ENCODE peak calls at places on chromosomes 7 and 10, in six cellular contexts. One of them, this sample, is unnamed.

GRCh38 chr7:41045556-41046123 is 657.2 kb downstream of the INHBA start:
- DNase-seq in NCI-H2081 treated with DMSO at 0.1 percent for 48 hours: no peak
- DNase-seq in cardiac fibroblast: no peak
- DNase-seq in Peyer's patch: no peak
- DNase-seq in lower lobe of right lung: peak
- DNase-seq in NCI-H82: no peak
- DNase-seq in this sample: no peak

GRCh38 chr10:86753638-86754434 is 2.6 kb upstream of the BMPR1A start:
- DNase-seq in NCI-H2081 treated with DMSO at 0.1 percent for 48 hours: no peak
- DNase-seq in cardiac fibroblast: no peak
- DNase-seq in Peyer's patch: no peak
- DNase-seq in lower lobe of right lung: peak
- DNase-seq in NCI-H82: no peak
- DNase-seq in this sample: no peak

GRCh38 chr10:121514141-121514865 is 83.9 kb downstream of the FGFR2 start:
- DNase-seq in NCI-H2081 treated with DMSO at 0.1 percent for 48 hours: no peak
- DNase-seq in cardiac fibroblast: no peak
- DNase-seq in Peyer's patch: no peak
- DNase-seq in lower lobe of right lung: no peak
- DNase-seq in NCI-H82: no peak
- DNase-seq in this sample: no peak

GRCh38 chr7:43700059-43700501 is 29.2 kb downstream of the COA1 start:
- DNase-seq in NCI-H2081 treated with DMSO at 0.1 percent for 48 hours: no peak
- DNase-seq in cardiac fibroblast: peak
- DNase-seq in Peyer's patch: no peak
- DNase-seq in lower lobe of right lung: no peak
- DNase-seq in NCI-H82: peak
- DNase-seq in this sample: peak

GRCh38 chr10:17430647-17431355 is 23.6 kb downstream of the ST8SIA6 start:
- DNase-seq in NCI-H2081 treated with DMSO at 0.1 percent for 48 hours: peak
- DNase-seq in cardiac fibroblast: peak
- DNase-seq in Peyer's patch: peak
- DNase-seq in lower lobe of right lung: peak
- DNase-seq in NCI-H82: peak
- DNase-seq in this sample: peak

GRCh38 chr7:138982204-138982623 is 1.0 kb upstream of the KIAA1549 start:
- DNase-seq in NCI-H2081 treated with DMSO at 0.1 percent for 48 hours: no peak
- DNase-seq in cardiac fibroblast: peak
- DNase-seq in Peyer's patch: no peak
- DNase-seq in lower lobe of right lung: no peak
- DNase-seq in NCI-H82: no peak
- DNase-seq in this sample: peak

GRCh38 chr7:27822245-27822644 is 82.3 kb downstream of the TAX1BP1 start:
- DNase-seq in NCI-H2081 treated with DMSO at 0.1 percent for 48 hours: no peak
- DNase-seq in cardiac fibroblast: no peak
- DNase-seq in Peyer's patch: no peak
- DNase-seq in lower lobe of right lung: no peak
- DNase-seq in NCI-H82: no peak
- DNase-seq in this sample: no peak

GRCh38 chr10:22268503-22268902 is 47.7 kb upstream of the COMMD3 start:
- DNase-seq in NCI-H2081 treated with DMSO at 0.1 percent for 48 hours: no peak
- DNase-seq in cardiac fibroblast: no peak
- DNase-seq in Peyer's patch: no peak
- DNase-seq in lower lobe of right lung: no peak
- DNase-seq in NCI-H82: no peak
- DNase-seq in this sample: no peak

GRCh38 chr10:52215745-52216361 is 98.2 kb upstream of the DKK1 start:
- DNase-seq in NCI-H2081 treated with DMSO at 0.1 percent for 48 hours: peak
- DNase-seq in cardiac fibroblast: peak
- DNase-seq in Peyer's patch: peak
- DNase-seq in lower lobe of right lung: no peak
- DNase-seq in NCI-H82: peak
- DNase-seq in this sample: peak

GRCh38 chr7:107394301-107394700 is 75.6 kb upstream of the GPR22 start:
- DNase-seq in NCI-H2081 treated with DMSO at 0.1 percent for 48 hours: no peak
- DNase-seq in cardiac fibroblast: peak
- DNase-seq in Peyer's patch: no peak
- DNase-seq in lower lobe of right lung: no peak
- DNase-seq in NCI-H82: no peak
- DNase-seq in this sample: peak

GRCh38 chr10:18290651-18291313 is 150.6 kb downstream of the CACNB2 start:
- DNase-seq in NCI-H2081 treated with DMSO at 0.1 percent for 48 hours: peak
- DNase-seq in cardiac fibroblast: no peak
- DNase-seq in Peyer's patch: no peak
- DNase-seq in lower lobe of right lung: no peak
- DNase-seq in NCI-H82: peak
- DNase-seq in this sample: no peak

GRCh38 chr10:127813290-127813689 is 76.3 kb downstream of the FOXI2 start:
- DNase-seq in NCI-H2081 treated with DMSO at 0.1 percent for 48 hours: no peak
- DNase-seq in cardiac fibroblast: no peak
- DNase-seq in Peyer's patch: no peak
- DNase-seq in lower lobe of right lung: no peak
- DNase-seq in NCI-H82: peak
- DNase-seq in this sample: no peak